ENCODE peak calls at places on chromosomes 6 and 20, in eight cellular contexts. L, D, V, P, X, U, M and O are unnamed samples.

GRCh38 chr6:156902782-156903181 is 125.6 kb downstream of the ARID1B start:
- DNase-seq in D (no peak), U (no peak), V (no peak), P (no peak), L (no peak), X (no peak), M (no peak), O (no peak)

GRCh38 chr6:161549977-161550655 is 276.3 kb upstream of the AGPAT4 start:
- DNase-seq in M (no peak), P (no peak), D (no peak), U (no peak), X (no peak), V (peak; percentile 5), L (no peak), O (no peak)

GRCh38 chr6:131600696-131601095 is 27.3 kb downstream of the MED23 start:
- DNase-seq in L (no peak), U (no peak), V (no peak), P (no peak), M (no peak), X (no peak), D (no peak), O (no peak)

GRCh38 chr20:64066984-64067605 is 4.1 kb downstream of the TCEA2 start:
- DNase-seq in X (no peak), V (no peak), D (no peak), U (no peak), P (no peak), M (no peak), L (no peak), O (no peak)

GRCh38 chr6:119179062-119179461 is 100.6 kb upstream of the FAM184A start:
- DNase-seq in M (no peak), U (no peak), L (no peak), V (no peak), D (no peak), X (no peak), P (no peak), O (no peak)

GRCh38 chr20:11585752-11586352 is 331.8 kb upstream of the BTBD3 start:
- DNase-seq in U (no peak), M (no peak), V (no peak), P (no peak), X (no peak), L (no peak), D (no peak), O (no peak)

GRCh38 chr20:39282619-39283092 is 320.5 kb downstream of the DHX35 start:
- DNase-seq in L (no peak), P (peak; percentile 81), D (peak; percentile 10), V (no peak), U (peak; percentile 23), M (peak; percentile 14), X (no peak), O (no peak)

GRCh38 chr6:37170273-37171140 is 555 bp downstream of the PIM1 start:
- DNase-seq in V (no peak), M (peak; percentile 59), L (no peak), D (peak; percentile 57), U (peak; percentile 67), X (no peak), P (peak; percentile 60), O (peak; percentile 82)

GRCh38 chr6:39225946-39226437 is 3.3 kb downstream of the KCNK5 start:
- DNase-seq in U (no peak), L (peak; percentile 82), P (no peak), X (no peak), M (no peak), D (no peak), V (no peak), O (no peak)

GRCh38 chr6:56580271-56580670 is 62.4 kb downstream of the DST start:
- DNase-seq in M (no peak), L (no peak), U (no peak), D (no peak), V (no peak), P (no peak), X (no peak), O (no peak)

GRCh38 chr6:110039996-110040383 is 61.9 kb downstream of the GPR6 start:
- DNase-seq in X (no peak), D (no peak), M (peak; percentile 33), P (peak; percentile 68), L (peak; percentile 32), V (no peak), U (peak; percentile 22), O (peak; percentile 59)

GRCh38 chr6:73242001-73242400 is 16.7 kb upstream of the KHDC1L start:
- DNase-seq in M (no peak), D (no peak), P (no peak), L (no peak), V (no peak), U (no peak), X (no peak), O (no peak)

GRCh38 chr6:164303092-164304007 is 888.8 kb downstream of the QKI start:
- DNase-seq in D (no peak), L (no peak), P (no peak), V (no peak), U (no peak), X (no peak), M (no peak), O (no peak)

GRCh38 chr6:33908025-33908424 is 104.2 kb upstream of the MLN start:
- DNase-seq in V (no peak), D (no peak), P (no peak), U (no peak), M (no peak), X (no peak), L (no peak), O (no peak)

GRCh38 chr6:43990627-43991619 is 136.3 kb downstream of the MRPL14 start:
- DNase-seq in X (no peak), D (no peak), U (no peak), M (peak; percentile 29), V (no peak), P (no peak), L (no peak), O (no peak)

GRCh38 chr6:10640402-10640801 is 54.0 kb downstream of the C6orf52 start:
- DNase-seq in L (no peak), V (no peak), D (no peak), M (no peak), U (no peak), P (no peak), X (no peak), O (no peak)

GRCh38 chr6:9621276-9621675 is 793.6 kb downstream of the TFAP2A start:
- DNase-seq in V (peak; percentile 49), U (no peak), D (no peak), P (no peak), M (no peak), L (no peak), X (no peak), O (no peak)

GRCh38 chr6:126446187-126446696 is 106.3 kb downstream of the CENPW start:
- DNase-seq in U (no peak), M (no peak), P (no peak), X (no peak), L (no peak), V (no peak), D (no peak), O (no peak)

GRCh38 chr6:170371588-170371987 is 65.0 kb downstream of the FAM120B start:
- DNase-seq in D (no peak), X (no peak), L (no peak), V (no peak), U (no peak), P (peak; percentile 73), M (no peak), O (peak; percentile 55)

GRCh38 chr20:63552481-63553249 is 1.3 kb upstream of the FNDC11 start:
- DNase-seq in V (no peak), P (peak; percentile 59), U (no peak), L (peak; percentile 36), M (no peak), X (no peak), D (peak; percentile 38), O (no peak)

GRCh38 chr20:22402990-22403859 is 181.1 kb downstream of the FOXA2 start:
- DNase-seq in P (no peak), L (no peak), D (no peak), M (no peak), X (no peak), U (peak; percentile 20), V (no peak), O (no peak)

GRCh38 chr20:36175475-36175995 is 21.0 kb downstream of the EPB41L1 start:
- DNase-seq in V (no peak), U (no peak), P (no peak), L (no peak), X (no peak), M (no peak), D (no peak), O (no peak)

GRCh38 chr6:11876934-11877433 is 98.4 kb upstream of the ADTRP start:
- DNase-seq in P (no peak), X (no peak), V (no peak), L (no peak), D (no peak), U (no peak), M (no peak), O (no peak)

GRCh38 chr6:81683928-81684327 is 68.6 kb downstream of the TENT5A start:
- DNase-seq in X (no peak), L (no peak), P (no peak), U (no peak), V (no peak), M (no peak), D (no peak), O (no peak)

GRCh38 chr6:48567016-48567415 is 456.0 kb upstream of the PTCHD4 start:
- DNase-seq in X (no peak), M (no peak), D (no peak), V (peak; percentile 46), U (no peak), L (no peak), P (no peak), O (no peak)

GRCh38 chr20:50335105-50335504 is 144.5 kb downstream of the CEBPB start:
- DNase-seq in D (peak; percentile 97), M (no peak), L (no peak), X (no peak), P (peak; percentile 81), V (no peak), U (peak; percentile 31), O (no peak)

GRCh38 chr20:49904440-49905214 is 10.7 kb downstream of the SPATA2 start:
- DNase-seq in V (no peak), U (no peak), P (no peak), D (no peak), X (no peak), L (no peak), M (peak; percentile 6), O (no peak)

GRCh38 chr6:30726506-30727413 is 6.6 kb downstream of the TUBB start:
- DNase-seq in P (no peak), D (no peak), X (no peak), V (no peak), U (no peak), L (no peak), M (no peak), O (no peak)

GRCh38 chr20:1898496-1899168 is 3.4 kb downstream of the SIRPA start:
- DNase-seq in U (no peak), L (no peak), M (no peak), D (no peak), P (no peak), X (no peak), V (no peak), O (no peak)

GRCh38 chr20:4160761-4161305 is 145.5 kb upstream of the RNF24 start:
- DNase-seq in U (peak; percentile 58), V (no peak), D (no peak), P (no peak), L (no peak), M (peak; percentile 32), X (no peak), O (peak; percentile 74)

GRCh38 chr6:131949909-131950766 is 1.0 kb downstream of the CCN2 start:
- DNase-seq in M (peak; percentile 83), X (no peak), P (peak; percentile 84), L (no peak), V (no peak), U (peak; percentile 84), D (no peak), O (peak; percentile 90)

GRCh38 chr6:108113557-108114519 is 39.3 kb upstream of the OSTM1 start:
- DNase-seq in M (no peak), U (peak; percentile 44), L (peak; percentile 29), P (peak; percentile 81), X (no peak), V (no peak), D (peak; percentile 8), O (peak; percentile 71)

GRCh38 chr20:51985013-51985415 is 182.7 kb upstream of the SALL4 start:
- DNase-seq in U (no peak), D (no peak), L (no peak), X (no peak), M (no peak), V (peak; percentile 69), P (no peak), O (no peak)

GRCh38 chr6:4145083-4145482 is 9.7 kb upstream of the ECI2 start:
- DNase-seq in D (no peak), L (no peak), V (no peak), P (no peak), U (no peak), M (no peak), X (no peak), O (no peak)